ENCODE peak calls at places on chromosomes 4 and X, in five cellular contexts. I, O, C, R and G are unnamed samples.

GRCh38 chrX:16114640-16115039 is 8.7 kb upstream of the GRPR start:
- DNase-seq in I (no peak), O (no peak), C (no peak), R (no peak), G (no peak)

GRCh38 chrX:110132450-110133114 is 129.7 kb downstream of the TMEM164 start:
- DNase-seq in I (no peak), O (no peak), C (no peak), R (no peak), G (no peak)

GRCh38 chr4:141768954-141769353 is 132.6 kb downstream of the IL15 start:
- DNase-seq in I (no peak), O (no peak), C (no peak), R (no peak), G (no peak)

GRCh38 chr4:121555315-121556107 is 141.3 kb downstream of the ANXA5 start:
- DNase-seq in I (no peak), O (no peak), C (no peak), R (no peak), G (no peak)

GRCh38 chrX:10157545-10157944 is 770 bp downstream of the CLCN4 start:
- DNase-seq in I (no peak), O (no peak), C (no peak), R (no peak), G (no peak)

GRCh38 chr4:67082746-67083145 is 462.6 kb downstream of the CENPC start:
- DNase-seq in I (no peak), O (no peak), C (no peak), R (no peak), G (no peak)

GRCh38 chr4:56959064-56959463 is 18.3 kb downstream of the NOA1 start:
- DNase-seq in I (no peak), O (no peak), C (no peak), R (no peak), G (no peak)

GRCh38 chr4:110492522-110492921 is 16.6 kb downstream of the ENPEP start:
- DNase-seq in I (no peak), O (no peak), C (no peak), R (no peak), G (no peak)

GRCh38 chrX:39841604-39842003 is 256.2 kb downstream of the BCOR start:
- DNase-seq in I (no peak), O (no peak), C (no peak), R (no peak), G (no peak)

GRCh38 chrX:19990519-19991349 is at the start of gene BCLAF3:
- DNase-seq in I (peak; percentile 95), O (peak; percentile 93), C (peak; percentile 96), R (peak; percentile 91), G (peak; percentile 89)

GRCh38 chr4:53541577-53542206 is 49.6 kb downstream of the LNX1 start:
- DNase-seq in I (no peak), O (no peak), C (no peak), R (no peak), G (no peak)

GRCh38 chr4:150229538-150229937 is 151.3 kb downstream of the DCLK2 start:
- DNase-seq in I (no peak), O (no peak), C (no peak), R (no peak), G (no peak)

GRCh38 chr4:174516345-174516744 is 5.9 kb downstream of the HPGD start:
- DNase-seq in I (no peak), O (no peak), C (no peak), R (no peak), G (no peak)

GRCh38 chr4:139933541-139933940 is 220.4 kb downstream of the MAML3 start:
- DNase-seq in I (no peak), O (peak; percentile 46), C (no peak), R (no peak), G (no peak)

GRCh38 chr4:109410776-109411175 is 22.8 kb upstream of the SEC24B start:
- DNase-seq in I (no peak), O (no peak), C (no peak), R (no peak), G (no peak)

GRCh38 chr4:39255266-39255665 is 72.9 kb downstream of the WDR19 start:
- DNase-seq in I (no peak), O (no peak), C (no peak), R (no peak), G (no peak)
- TF ChIP-seq CTCF in I (peak; percentile 19), O (no peak), C (no peak), R (no peak), G (no peak)

GRCh38 chrX:18855919-18856644 is 127.8 kb downstream of the PHKA2 start:
- DNase-seq in I (peak; percentile 76), O (no peak), C (no peak), R (no peak), G (no peak)

GRCh38 chrX:18861436-18861950 is 122.4 kb downstream of the PHKA2 start:
- DNase-seq in I (no peak), O (no peak), C (no peak), R (no peak), G (no peak)

DNA sequence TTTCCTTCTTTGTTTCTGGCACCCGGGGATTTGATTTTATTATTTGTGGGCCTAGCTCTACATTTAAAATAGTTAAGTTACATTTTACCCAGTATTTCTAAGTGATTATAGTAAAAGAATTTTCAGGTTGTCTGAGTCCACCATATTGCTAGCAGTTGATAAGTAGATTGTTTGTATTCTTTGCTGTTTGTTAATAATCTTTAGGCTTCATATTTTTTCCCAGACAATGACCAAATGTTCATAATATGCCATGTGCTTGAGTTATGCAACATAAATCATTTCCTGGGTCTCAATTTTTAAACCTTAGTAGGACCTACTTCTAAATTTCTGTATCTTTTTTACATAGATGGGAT is 127.3 kb downstream of the PHKA2 start:
- DNase-seq in I (no peak), O (no peak), C (no peak), R (no peak), G (no peak)
- TF ChIP-seq CTCF in I (no peak), O (no peak), C (no peak), R (no peak), G (no peak)

GRCh38 chr4:41297832-41298231 is 41.1 kb downstream of the UCHL1 start:
- DNase-seq in I (no peak), O (no peak), C (no peak), R (no peak), G (no peak)

GRCh38 chr4:41304221-41304620 is 47.5 kb downstream of the UCHL1 start:
- DNase-seq in I (no peak), O (no peak), C (no peak), R (peak; percentile 72), G (no peak)

GRCh38 chr4:41299486-41299885 is 42.8 kb downstream of the UCHL1 start:
- DNase-seq in I (no peak), O (no peak), C (no peak), R (no peak), G (no peak)

GRCh38 chr4:41303372-41304118 is 46.8 kb downstream of the UCHL1 start:
- DNase-seq in I (no peak), O (no peak), C (no peak), R (no peak), G (no peak)

GRCh38 chr4:41301137-41301536 is 44.4 kb downstream of the UCHL1 start:
- DNase-seq in I (no peak), O (no peak), C (no peak), R (no peak), G (no peak)
- TF ChIP-seq CTCF in I (no peak), O (no peak), C (no peak), R (no peak), G (no peak)

DNA sequence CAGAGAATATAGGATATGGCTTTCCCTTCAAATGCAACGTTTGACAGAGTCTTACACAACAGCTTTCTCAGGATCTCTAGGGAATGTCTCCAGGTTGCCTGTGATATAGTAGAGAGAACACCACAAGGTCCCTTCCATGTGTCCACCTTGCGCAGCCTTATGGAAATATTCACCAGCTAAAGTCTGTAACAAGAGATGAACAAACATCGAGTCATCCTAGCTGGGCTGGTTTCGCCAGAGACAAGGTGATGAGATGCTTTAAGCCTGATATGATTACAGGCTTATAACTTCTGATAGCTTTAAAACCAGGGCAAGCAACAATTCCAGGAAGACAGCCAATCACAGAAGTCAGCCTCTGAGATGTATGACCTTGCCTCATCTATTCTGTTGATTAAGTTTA is 83.8 kb downstream of the SEL1L3 start:
- DNase-seq in I (no peak), O (no peak), C (no peak), R (no peak), G (no peak)
- TF ChIP-seq CTCF in I (no peak), O (no peak), C (no peak), R (no peak), G (no peak)

DNA sequence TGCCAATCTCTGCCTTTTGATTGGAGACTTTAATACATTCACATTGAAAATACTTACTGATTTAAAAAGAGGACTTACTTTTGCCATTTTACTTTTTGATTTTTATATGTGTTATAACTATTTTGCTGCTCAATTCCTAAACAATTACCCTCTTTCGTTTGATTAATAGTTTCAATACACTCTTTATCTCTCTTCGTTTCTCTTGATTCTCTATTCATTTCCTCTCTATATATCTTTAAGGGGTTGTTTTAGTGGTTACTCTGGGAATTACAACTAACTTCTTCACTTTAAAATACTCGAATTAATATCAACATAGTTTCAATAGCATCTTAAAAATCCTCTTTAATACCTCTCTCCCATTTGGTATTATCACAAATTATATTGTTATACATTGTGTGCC is 116.6 kb downstream of the PTCHD1 start:
- DNase-seq in I (no peak), O (no peak), C (no peak), R (no peak), G (no peak)
- TF ChIP-seq CTCF in I (no peak), O (no peak), C (no peak), R (no peak), G (no peak)

GRCh38 chr4:3324093-3324815 is 31.4 kb downstream of the RGS12 start:
- DNase-seq in I (no peak), O (peak; percentile 14), C (peak; percentile 32), R (no peak), G (no peak)
- TF ChIP-seq CTCF in I (no peak), O (no peak), C (no peak), R (no peak), G (no peak)

GRCh38 chr4:92735025-92735665 is 431.4 kb downstream of the GRID2 start:
- DNase-seq in I (no peak), O (no peak), C (no peak), R (no peak), G (no peak)
- TF ChIP-seq CTCF in I (no peak), O (no peak), C (no peak), R (no peak), G (no peak)

GRCh38 chrX:130172127-130172834 is 519 bp downstream of the RAB33A start:
- DNase-seq in I (no peak), O (peak; percentile 24), C (peak; percentile 74), R (no peak), G (no peak)
- TF ChIP-seq CTCF in I (no peak), O (no peak), C (no peak), R (no peak), G (no peak)